ENCODE peak calls at places on chromosome 22, in seven cellular contexts. L is WTC11, J is spleen, B is pancreas, T is transverse colon, M is fibroblast of the aortic adventitia, C is chondrocyte. U is an unnamed sample.

GRCh38 chr22:19723990-19724827 is 870 bp downstream of the GP1BB start:
- DNase-seq in L (peak), J (no peak), B (peak), T (no peak), M (no peak), C (no peak), U (no peak)

GRCh38 chr22:50301581-50301991 is 5.9 kb downstream of the PLXNB2 start:
- DNase-seq in L (no peak), J (no peak), B (no peak), T (peak), M (no peak), C (no peak), U (no peak)

GRCh38 chr22:31177420-31178162 is 17.6 kb downstream of the RNF185 start:
- DNase-seq in L (no peak), J (no peak), B (no peak), T (no peak), M (peak), C (no peak), U (no peak)

GRCh38 chr22:30116362-30117117 is 36.3 kb downstream of the HORMAD2 start:
- DNase-seq in L (no peak), J (no peak), B (no peak), T (no peak), M (peak), C (no peak), U (no peak)

GRCh38 chr22:19522881-19523239 is 1.4 kb downstream of the CLDN5 start:
- DNase-seq in L (no peak), J (no peak), B (no peak), T (no peak), M (no peak), C (peak), U (no peak)

GRCh38 chr22:39312410-39312809 is 7.0 kb downstream of the RPL3 start:
- DNase-seq in L (no peak), J (no peak), B (no peak), T (no peak), M (no peak), C (no peak), U (no peak)

GRCh38 chr22:36692280-36692679 is 11.3 kb downstream of the CACNG2 start:
- DNase-seq in L (no peak), J (no peak), B (no peak), T (no peak), M (no peak), C (no peak), U (no peak)

GRCh38 chr22:19152942-19153883 is 3.1 kb upstream of the GSC2 start:
- DNase-seq in L (no peak), J (no peak), B (peak), T (no peak), M (no peak), C (no peak), U (no peak)

GRCh38 chr22:35830305-35830704 is 112.6 kb downstream of the APOL5 start:
- DNase-seq in L (no peak), J (no peak), B (no peak), T (no peak), M (no peak), C (no peak), U (no peak)

GRCh38 chr22:33487041-33487716 is 429.0 kb upstream of the SYN3 start:
- DNase-seq in L (no peak), J (no peak), B (no peak), T (no peak), M (no peak), C (no peak), U (no peak)

GRCh38 chr22:32761251-32761903 is 40.1 kb upstream of the TIMP3 start:
- DNase-seq in L (no peak), J (no peak), B (no peak), T (no peak), M (no peak), C (no peak), U (no peak)

GRCh38 chr22:46936378-46936916 is 174.0 kb downstream of the TBC1D22A start:
- DNase-seq in L (no peak), J (no peak), B (no peak), T (no peak), M (no peak), C (no peak), U (no peak)

GRCh38 chr22:39348909-39349505 is 784 bp upstream of the SYNGR1 start:
- DNase-seq in L (no peak), J (no peak), B (no peak), T (peak), M (no peak), C (no peak), U (peak)

GRCh38 chr22:17910561-17911311 is 113.6 kb downstream of the MICAL3 start:
- DNase-seq in L (peak), J (peak), B (no peak), T (peak), M (peak), C (no peak), U (no peak)
- TF ChIP-seq CTCF in L (no peak), J (no peak), B (no peak), T (no peak), M (peak), C (peak), U (no peak)

GRCh38 chr22:25900390-25900789 is 158.4 kb downstream of the MYO18B start:
- DNase-seq in L (no peak), J (no peak), B (no peak), T (no peak), M (no peak), C (no peak), U (no peak)

GRCh38 chr22:25902402-25902801 is 160.4 kb downstream of the MYO18B start:
- DNase-seq in L (no peak), J (no peak), B (no peak), T (no peak), M (no peak), C (no peak), U (no peak)

GRCh38 chr22:25899566-25899965 is 157.6 kb downstream of the MYO18B start:
- DNase-seq in L (no peak), J (no peak), B (no peak), T (no peak), M (no peak), C (no peak), U (no peak)

GRCh38 chr22:25900880-25901279 is 158.9 kb downstream of the MYO18B start:
- DNase-seq in L (no peak), J (no peak), B (no peak), T (no peak), M (no peak), C (no peak), U (no peak)

DNA sequence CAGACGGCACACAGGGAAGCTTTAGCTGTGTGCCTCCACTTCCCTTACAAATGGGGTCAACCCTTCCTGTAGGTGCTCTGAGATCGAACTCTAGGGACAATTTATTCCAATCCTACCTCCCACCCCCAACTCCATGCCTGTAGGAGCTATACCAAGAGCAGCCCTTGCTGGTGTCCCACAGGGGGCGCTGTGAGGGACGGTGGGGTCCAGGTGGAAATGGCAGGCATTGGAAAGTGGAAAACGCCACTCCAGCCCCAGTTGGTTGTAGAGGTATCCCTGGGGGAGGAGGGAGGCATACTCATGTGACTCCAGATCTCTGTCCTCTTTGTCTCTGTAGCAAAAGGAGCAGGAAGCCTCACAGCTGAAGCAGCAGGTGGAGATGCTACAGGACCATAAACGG is 161.3 kb downstream of the MYO18B start:
- DNase-seq in L (peak), J (no peak), B (no peak), T (no peak), M (no peak), C (no peak), U (no peak)
- TF ChIP-seq CTCF in L (peak), J (no peak), B (no peak), T (no peak), M (no peak), C (no peak), U (no peak)

GRCh38 chr22:23750744-23751440 is at the start of gene ZNF70:
- DNase-seq in L (peak), J (peak), B (peak), T (peak), M (peak), C (peak), U (peak)
- TF ChIP-seq CTCF in L (no peak), J (no peak), B (no peak), T (peak), M (peak), C (peak), U (no peak)

DNA sequence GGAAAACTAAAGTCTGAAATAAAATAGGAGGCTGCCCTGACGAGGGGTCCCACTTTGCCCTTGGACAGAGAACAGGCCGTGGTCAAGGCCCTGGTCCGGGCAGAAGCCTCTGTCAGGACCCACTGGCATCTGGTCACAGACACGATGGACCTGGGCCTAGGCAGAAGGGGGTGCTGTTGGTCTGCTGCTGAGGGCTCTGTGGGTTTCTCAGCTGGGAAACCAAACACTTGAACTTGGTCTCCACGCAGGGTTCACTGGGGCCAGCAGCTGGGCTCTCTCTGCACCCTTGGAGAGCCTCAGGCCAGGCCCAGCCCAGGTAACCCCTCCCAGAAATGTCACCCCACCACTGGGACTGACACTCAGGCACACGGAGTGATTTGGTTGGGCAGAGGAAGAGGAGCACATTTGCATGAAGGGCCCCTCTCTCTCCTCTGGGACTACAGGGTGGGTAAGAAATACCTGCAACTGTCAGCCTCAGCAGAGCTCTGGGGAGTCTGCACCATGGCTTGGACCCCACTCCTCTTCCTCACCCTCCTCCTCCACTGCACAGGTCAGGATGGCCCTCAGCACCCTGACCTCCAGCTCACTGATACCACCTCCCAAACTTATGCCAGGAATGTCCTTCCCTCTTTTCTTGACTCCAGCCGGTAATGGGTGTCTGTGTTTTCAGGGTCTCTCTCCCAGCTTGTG is 48.1 kb upstream of the TOP3B start:
- DNase-seq in L (peak), J (peak), B (no peak), T (peak), M (peak), C (no peak), U (peak)
- TF ChIP-seq CTCF in L (no peak), J (no peak), B (no peak), T (no peak), M (peak), C (peak), U (no peak)

DNA sequence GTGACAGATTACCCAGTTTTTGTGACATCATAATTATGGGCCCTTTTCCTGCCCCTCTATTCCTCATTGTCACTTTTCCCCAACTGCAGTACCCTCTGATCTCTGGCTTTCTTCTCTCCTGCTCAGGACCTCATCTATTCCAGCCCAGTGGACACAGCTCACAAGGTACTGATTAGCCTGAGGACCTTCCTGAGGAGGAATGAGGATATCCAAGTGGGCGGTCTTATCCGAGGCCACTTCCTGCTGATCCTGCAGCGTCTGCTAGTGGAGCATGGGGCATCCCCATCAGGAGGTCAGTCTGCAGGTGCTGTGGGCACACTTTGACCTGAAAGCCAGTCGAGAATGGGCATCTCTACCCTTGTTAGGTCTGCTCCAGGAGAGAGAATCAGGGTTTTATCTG is 24.5 kb upstream of the CCDC134 start:
- DNase-seq in L (no peak), J (peak), B (no peak), T (no peak), M (no peak), C (no peak), U (no peak)
- TF ChIP-seq CTCF in L (no peak), J (no peak), B (no peak), T (no peak), M (no peak), C (no peak), U (no peak)

GRCh38 chr22:37898441-37899181 is 7.5 kb upstream of the MICALL1 start:
- DNase-seq in L (peak), J (no peak), B (no peak), T (no peak), M (no peak), C (no peak), U (no peak)
- TF ChIP-seq CTCF in L (no peak), J (no peak), B (no peak), T (no peak), M (no peak), C (no peak), U (no peak)

GRCh38 chr22:43743929-43744643 is 68.0 kb downstream of the EFCAB6 start:
- DNase-seq in L (no peak), J (no peak), B (no peak), T (no peak), M (no peak), C (no peak), U (no peak)

GRCh38 chr22:43745783-43746356 is 66.2 kb downstream of the EFCAB6 start:
- DNase-seq in L (no peak), J (no peak), B (no peak), T (no peak), M (no peak), C (no peak), U (no peak)

GRCh38 chr22:43750751-43751150 is 61.4 kb downstream of the EFCAB6 start:
- DNase-seq in L (no peak), J (no peak), B (no peak), T (no peak), M (no peak), C (no peak), U (no peak)

GRCh38 chr22:43749473-43749872 is 62.6 kb downstream of the EFCAB6 start:
- DNase-seq in L (peak), J (no peak), B (no peak), T (no peak), M (no peak), C (no peak), U (no peak)

GRCh38 chr22:43747877-43748276 is 64.2 kb downstream of the EFCAB6 start:
- DNase-seq in L (no peak), J (no peak), B (no peak), T (no peak), M (no peak), C (no peak), U (no peak)
- TF ChIP-seq CTCF in L (no peak), J (no peak), B (no peak), T (no peak), M (no peak), C (no peak), U (no peak)

U was measured in activated B cell treated with CpG ODN at 0.5 μM for 24 hours.